ENCODE peak calls at places on chromosome 9, in four cellular contexts. A is cardiac fibroblast, X is AG10803, G is hippocampal formation. V is an unnamed sample.

GRCh38 chr9:125768803-125769202 is 21.6 kb downstream of the PBX3 start:
- DNase-seq in X (no peak), G (no peak), A (no peak), V (no peak)

GRCh38 chr9:76292246-76292645 is 102.0 kb downstream of the RFK start:
- DNase-seq in G (no peak), X (no peak), A (no peak), V (no peak)

GRCh38 chr9:30713279-30713678 is 1671.2 kb upstream of the ACO1 start:
- DNase-seq in A (no peak), G (peak), X (no peak), V (peak)

GRCh38 chr9:68726489-68726888 is 21.4 kb downstream of the PIP5K1B start:
- DNase-seq in G (no peak), X (no peak), A (no peak), V (no peak)

GRCh38 chr9:26687421-26687820 is 205.2 kb downstream of the CAAP1 start:
- DNase-seq in X (no peak), G (no peak), A (peak), V (no peak)

GRCh38 chr9:133002147-133003070 is 23.9 kb downstream of the GFI1B start:
- DNase-seq in G (no peak), A (no peak), X (no peak), V (no peak)

GRCh38 chr9:23851024-23851629 is 25.1 kb upstream of the ELAVL2 start:
- DNase-seq in G (no peak), X (no peak), A (no peak), V (no peak)

GRCh38 chr9:76607730-76608475 is 148.9 kb downstream of the GCNT1 start:
- DNase-seq in X (no peak), G (no peak), A (no peak), V (no peak)

GRCh38 chr9:106862115-106862945 is 636 bp upstream of the ZNF462 start:
- DNase-seq in A (peak), G (no peak), X (peak), V (no peak)

GRCh38 chr9:3177921-3178320 is 334.0 kb upstream of the PUM3 start:
- DNase-seq in X (peak), G (no peak), A (no peak), V (no peak)

GRCh38 chr9:34158362-34158869 is 20.4 kb upstream of the UBAP1 start:
- DNase-seq in G (no peak), X (peak), A (peak), V (no peak)

GRCh38 chr9:80964374-80964773 is 725.0 kb downstream of the TLE1 start:
- DNase-seq in G (no peak), X (no peak), A (no peak), V (no peak)

GRCh38 chr9:105441761-105442160 is 6.1 kb upstream of the FSD1L start:
- DNase-seq in G (no peak), X (no peak), A (peak), V (no peak)

GRCh38 chr9:89346703-89347102 is 28.4 kb downstream of the SECISBP2 start:
- DNase-seq in G (no peak), X (no peak), A (no peak), V (no peak)

GRCh38 chr9:6739218-6739617 is 18.6 kb upstream of the KDM4C start:
- DNase-seq in G (no peak), X (peak), A (peak), V (peak)

GRCh38 chr9:134536101-134536900 is 105.3 kb upstream of the COL5A1 start:
- DNase-seq in A (peak), X (peak), G (no peak), V (no peak)

GRCh38 chr9:23841304-23841703 is 15.3 kb upstream of the ELAVL2 start:
- DNase-seq in A (no peak), G (no peak), X (no peak), V (no peak)

GRCh38 chr9:130483281-130483949 is 38.7 kb downstream of the ASS1 start:
- DNase-seq in X (no peak), A (no peak), G (no peak), V (no peak)

GRCh38 chr9:89961616-89962341 is 357.0 kb downstream of the GADD45G start:
- DNase-seq in G (no peak), X (peak), A (peak), V (no peak)

GRCh38 chr9:14678776-14679175 is 14.5 kb downstream of the ZDHHC21 start:
- DNase-seq in X (no peak), A (no peak), G (no peak), V (no peak)

GRCh38 chr9:15915711-15916110 is 362.9 kb downstream of the CCDC171 start:
- DNase-seq in G (no peak), X (no peak), A (peak), V (no peak)

GRCh38 chr9:17793713-17794622 is 215.1 kb downstream of the SH3GL2 start:
- DNase-seq in G (no peak), X (peak), A (peak), V (no peak)

GRCh38 chr9:132708239-132708638 is 38.0 kb downstream of the GTF3C4 start:
- DNase-seq in G (no peak), A (no peak), X (no peak), V (no peak)